ENCODE peak calls at places on chromosomes 13 and 19, in five cellular contexts. U is transverse colon, Y is HCT116, H is H1, P is K562. F is an unnamed sample.

GRCh38 chr13:31638577-31638976 is 100.7 kb upstream of the RXFP2 start:
- DNase-seq in U (no peak), Y (no peak), H (no peak), P (no peak), F (no peak)

GRCh38 chr19:23263870-23264590 is 13.8 kb upstream of the ZNF724 start:
- DNase-seq in U (no peak), Y (no peak), H (no peak), P (no peak), F (no peak)

GRCh38 chr13:85093808-85094207 is 705.4 kb downstream of the SLITRK6 start:
- DNase-seq in U (no peak), Y (peak; percentile 7), H (no peak), P (no peak), F (peak; percentile 74)

GRCh38 chr19:50432658-50433057 is at the start of gene MYBPC2:
- DNase-seq in U (peak; percentile 33), Y (no peak), H (no peak), P (peak; percentile 46), F (no peak)

GRCh38 chr19:33689138-33689746 is 67.5 kb downstream of the CHST8 start:
- DNase-seq in U (no peak), Y (no peak), H (no peak), P (no peak), F (peak; percentile 77)

GRCh38 chr19:28710278-28710677 is 502.7 kb downstream of the UQCRFS1 start:
- DNase-seq in U (no peak), Y (peak; percentile 34), H (no peak), P (peak; percentile 45), F (no peak)

GRCh38 chr13:97329331-97329730 is 104.6 kb upstream of the RAP2A start:
- DNase-seq in U (no peak), Y (no peak), H (no peak), P (no peak), F (no peak)

GRCh38 chr13:40492511-40492910 is 173.9 kb downstream of the FOXO1 start:
- DNase-seq in U (no peak), Y (no peak), H (no peak), P (no peak), F (peak; percentile 78)

GRCh38 chr13:71772376-71772775 is 94.6 kb downstream of the DACH1 start:
- DNase-seq in U (no peak), Y (no peak), H (no peak), P (no peak), F (no peak)

GRCh38 chr19:46115396-46116109 is 8.9 kb downstream of the IGFL3 start:
- DNase-seq in U (no peak), Y (peak; percentile 33), H (no peak), P (no peak), F (no peak)

GRCh38 chr19:31348416-31349159 is 648 bp downstream of the TSHZ3 start:
- DNase-seq in U (no peak), Y (no peak), H (peak; percentile 54), P (no peak), F (no peak)

GRCh38 chr19:35608250-35608649 is 4.3 kb upstream of the HAUS5 start:
- DNase-seq in U (no peak), Y (no peak), H (no peak), P (no peak), F (no peak)

GRCh38 chr13:105783261-105783660 is 752.2 kb downstream of the EFNB2 start:
- DNase-seq in U (no peak), Y (no peak), H (no peak), P (no peak), F (no peak)

GRCh38 chr13:100675660-100676129 is 1.1 kb upstream of the TMTC4 start:
- DNase-seq in U (no peak), Y (no peak), H (no peak), P (no peak), F (no peak)
- H3K4me3 ChIP-seq in U (peak overlapping the region; percentile 99), Y (peak overlapping the region; percentile 67), H (peak overlapping the region; percentile 66), P (peak overlapping the region; percentile 75), F (no peak overlapping the region)

GRCh38 chr13:91347996-91348905 is 764 bp downstream of the MIR17HG start:
- DNase-seq in U (peak; percentile 56), Y (no peak), H (no peak), P (peak; percentile 99), F (peak; percentile 90)

GRCh38 chr13:91346062-91346461 is 1.4 kb upstream of the MIR17HG start:
- DNase-seq in U (no peak), Y (no peak), H (no peak), P (no peak), F (no peak)

GRCh38 chr13:91348906-91349435 is 1.5 kb downstream of the MIR17HG start:
- DNase-seq in U (peak; percentile 94), Y (peak; percentile 74), H (peak; percentile 95), P (no peak), F (peak; percentile 90)

GRCh38 chr13:91347212-91347995 is at the start of gene MIR17HG:
- DNase-seq in U (peak; percentile 94), Y (peak; percentile 70), H (peak; percentile 90), P (peak; percentile 100), F (peak; percentile 97)

DNA sequence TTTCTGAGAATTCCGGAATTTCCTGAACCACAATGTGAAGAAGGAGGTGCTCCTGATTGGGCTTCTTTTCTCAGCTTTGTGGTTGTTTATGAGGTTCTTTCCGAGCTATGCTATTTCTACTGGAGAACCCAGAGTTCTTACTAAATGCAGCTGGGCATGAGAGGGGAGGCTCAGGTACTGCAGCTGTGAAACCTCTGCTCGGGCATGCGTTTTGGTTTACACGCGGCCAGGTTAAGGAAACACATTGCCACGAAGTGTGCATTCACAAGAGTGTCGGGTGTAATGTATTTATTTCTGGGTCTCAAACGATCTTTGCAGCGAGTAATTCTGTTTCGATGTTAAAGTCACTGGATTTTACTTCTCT is 657 bp upstream of the MIR17HG start:
- DNase-seq in U (peak; percentile 40), Y (no peak), H (no peak), P (peak; percentile 71), F (no peak)
- TF ChIP-seq POLR2A in U (no peak), Y (no peak), H (no peak), P (no peak), F (no peak)

DNA sequence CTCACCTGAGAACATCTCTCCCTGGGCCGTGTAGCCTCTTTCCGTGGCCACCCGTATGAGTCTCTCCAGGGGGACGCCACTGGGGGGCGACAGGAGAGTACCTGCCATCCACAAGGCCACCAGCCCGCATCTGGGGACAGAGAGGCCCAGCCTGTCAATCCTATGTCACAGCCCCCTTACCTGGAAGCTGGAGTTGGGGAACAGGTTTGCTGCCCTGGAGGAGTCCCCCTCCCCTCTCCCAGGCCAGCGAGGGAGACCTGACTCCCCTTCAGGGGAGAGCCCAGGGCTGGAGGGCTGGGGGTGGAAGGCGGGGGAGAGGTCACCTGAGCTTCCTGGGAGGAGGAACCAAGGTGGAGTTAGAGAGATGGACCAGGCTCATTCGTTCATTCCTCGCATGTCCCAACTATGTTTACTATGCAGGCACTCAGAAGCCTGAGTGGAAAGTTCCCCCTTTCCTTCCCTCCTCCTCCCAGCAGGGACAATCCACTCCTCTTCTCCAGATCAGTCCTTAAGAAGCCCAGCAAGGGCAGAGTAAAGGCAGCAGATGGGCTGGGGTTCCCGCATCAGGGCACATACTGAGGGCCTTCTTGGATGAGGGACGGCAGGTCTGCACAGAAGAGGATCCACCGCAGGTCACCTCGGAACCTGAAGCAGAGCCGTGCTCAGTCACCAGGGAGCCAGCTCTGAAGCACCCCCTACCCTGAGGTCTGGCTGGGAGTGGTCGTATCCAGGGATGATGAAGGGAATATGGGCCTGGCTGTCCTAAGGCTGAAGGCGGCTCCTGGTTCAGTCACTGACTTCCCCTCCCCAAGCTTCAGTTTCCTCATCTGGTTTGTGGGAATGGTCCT is 5.5 kb downstream of the ACTMAP start:
- DNase-seq in U (no peak), Y (no peak), H (no peak), P (peak; percentile 42), F (no peak)
- TF ChIP-seq CTCF in U (no peak), Y (no peak), H (peak; percentile 33), P (peak; percentile 55), F (no peak)

GRCh38 chr13:42880241-42880640 is 98.9 kb downstream of the FAM216B start:
- DNase-seq in U (no peak), Y (no peak), H (no peak), P (no peak), F (no peak)
- H3K4me3 ChIP-seq in U (no peak overlapping the region), Y (no peak overlapping the region), H (no peak overlapping the region), P (no peak overlapping the region), F (no peak overlapping the region)

GRCh38 chr13:106986687-106987434 is 418.9 kb upstream of the ARGLU1 start:
- DNase-seq in U (no peak), Y (no peak), H (no peak), P (no peak), F (no peak)

GRCh38 chr13:106987435-106987800 is 419.5 kb upstream of the ARGLU1 start:
- DNase-seq in U (no peak), Y (no peak), H (no peak), P (no peak), F (no peak)

GRCh38 chr13:106990594-106990993 is 422.7 kb upstream of the ARGLU1 start:
- DNase-seq in U (no peak), Y (no peak), H (no peak), P (no peak), F (no peak)

GRCh38 chr13:106989866-106990265 is 421.9 kb upstream of the ARGLU1 start:
- DNase-seq in U (no peak), Y (no peak), H (no peak), P (no peak), F (no peak)

GRCh38 chr13:106986033-106986484 is 418.1 kb upstream of the ARGLU1 start:
- DNase-seq in U (no peak), Y (no peak), H (no peak), P (no peak), F (no peak)
- TF ChIP-seq POLR2A in U (no peak), Y (no peak), H (no peak), P (no peak), F (no peak)

DNA sequence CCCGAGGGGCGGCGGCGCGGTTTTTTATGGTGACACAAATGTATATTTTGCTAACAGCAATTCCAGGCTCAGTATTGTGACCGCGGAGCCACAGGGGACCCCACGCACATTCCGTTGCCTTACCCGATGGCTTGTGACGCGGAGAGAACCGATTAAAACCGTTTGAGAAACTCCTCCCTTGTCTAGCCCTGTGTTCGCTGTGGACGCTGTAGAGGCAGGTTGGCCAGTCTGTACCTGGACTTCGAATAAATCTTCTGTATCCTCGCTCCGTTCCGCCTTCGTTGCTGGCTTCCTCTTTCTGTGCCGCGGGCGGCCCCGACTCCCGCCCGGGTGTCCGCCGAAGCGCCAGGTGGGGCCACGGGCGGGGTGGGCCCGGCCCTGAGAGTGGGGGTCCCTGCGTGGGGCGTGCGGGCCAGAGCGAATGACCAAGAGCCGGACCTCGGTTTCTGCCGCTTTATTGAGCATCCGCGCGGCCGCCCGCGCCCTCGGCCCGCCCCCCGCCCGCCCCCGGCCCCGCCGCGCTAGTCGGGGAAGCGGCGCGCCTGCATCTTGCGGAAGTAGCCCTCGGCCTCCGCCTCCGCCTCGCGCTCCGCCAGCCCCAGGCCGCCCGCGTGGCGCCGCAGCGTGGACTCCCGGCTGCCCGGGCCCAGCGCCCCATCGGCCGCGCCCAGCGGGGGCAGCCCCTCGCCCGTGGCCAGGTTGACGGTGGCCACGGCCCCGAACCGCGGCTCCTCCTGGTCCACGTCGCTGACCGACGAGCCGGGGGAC is 9.5 kb downstream of the PLPPR3 start:
- DNase-seq in U (no peak), Y (no peak), H (peak; percentile 63), P (peak; percentile 61), F (no peak)
- TF ChIP-seq CTCF in U (no peak), Y (no peak), H (no peak), P (no peak), F (no peak)

F was measured in lower leg skin.